ENCODE peak calls at places on chromosomes 13 and 19, in eight cellular contexts. L, P, D, W, A, J, Y and E are unnamed samples. For H3K4me1, the result is how much of the 10 kb centered on the place peaks cover.

GRCh38 chr13:57632276-57633140 is 964 bp downstream of the PCDH17 start:
- DNase-seq in W (peak), J (no peak), A (peak), L (no peak), P (no peak), D (peak), Y (no peak), E (no peak)

GRCh38 chr19:27777726-27778125 is 1435.2 kb downstream of the UQCRFS1 start:
- DNase-seq in L (no peak), A (no peak), W (no peak), P (no peak), D (no peak), Y (no peak), J (no peak), E (no peak)

GRCh38 chr19:46574533-46574932 is 26.6 kb upstream of the CALM3 start:
- DNase-seq in W (no peak), A (no peak), D (no peak), J (no peak), P (no peak), L (no peak), Y (no peak), E (no peak)

GRCh38 chr19:14563590-14563926 is 8.3 kb downstream of the NDUFB7 start:
- DNase-seq in W (no peak), J (no peak), Y (no peak), P (no peak), D (no peak), A (peak), L (no peak), E (no peak)

GRCh38 chr13:58056411-58056810 is 424.9 kb downstream of the PCDH17 start:
- DNase-seq in A (no peak), J (no peak), W (no peak), D (no peak), L (no peak), P (no peak), Y (no peak), E (no peak)

GRCh38 chr13:30071890-30072817 is 221.7 kb upstream of the UBL3 start:
- DNase-seq in D (peak), W (no peak), A (no peak), J (no peak), P (no peak), L (no peak), Y (no peak), E (no peak)

GRCh38 chr13:32136061-32136460 is 104.5 kb downstream of the FRY start:
- DNase-seq in J (no peak), L (no peak), A (no peak), Y (no peak), W (no peak), D (no peak), P (no peak), E (no peak)

GRCh38 chr13:95644611-95645052 is at the start of gene DZIP1:
- DNase-seq in Y (no peak), W (peak), A (peak), P (no peak), D (peak), J (peak), L (peak), E (no peak)

GRCh38 chr13:100751826-100752225 is 77.2 kb upstream of the TMTC4 start:
- DNase-seq in A (peak), W (no peak), Y (no peak), D (no peak), P (no peak), J (no peak), L (no peak), E (no peak)

GRCh38 chr13:22161871-22162270 is 491.0 kb downstream of the FGF9 start:
- DNase-seq in P (no peak), Y (no peak), A (no peak), W (no peak), L (no peak), D (no peak), J (no peak), E (no peak)

GRCh38 chr19:35353635-35354034 is 4.6 kb upstream of the FFAR3 start:
- DNase-seq in J (no peak), D (no peak), L (peak), Y (no peak), W (peak), P (no peak), A (no peak), E (peak)

GRCh38 chr19:44807652-44808462 is 1.0 kb upstream of the BCAM start:
- DNase-seq in A (no peak), W (no peak), L (peak), Y (peak), D (peak), J (peak), P (no peak), E (no peak)

GRCh38 chr19:56692496-56692895 is 20.9 kb upstream of the ZNF835 start:
- DNase-seq in Y (no peak), J (peak), W (no peak), A (no peak), L (peak), D (peak), P (no peak), E (no peak)

GRCh38 chr13:97549201-97549600 is 115.2 kb downstream of the RAP2A start:
- DNase-seq in J (no peak), W (no peak), D (no peak), A (no peak), P (no peak), L (no peak), Y (no peak), E (no peak)

GRCh38 chr19:46999377-46999776 is 20.3 kb upstream of the NPAS1 start:
- DNase-seq in A (no peak), L (no peak), P (no peak), Y (no peak), D (no peak), W (no peak), J (no peak), E (no peak)

GRCh38 chr19:29245221-29245620 is 32.3 kb upstream of the UQCRFS1 start:
- DNase-seq in A (no peak), Y (no peak), L (no peak), J (no peak), W (no peak), D (no peak), P (no peak), E (no peak)

GRCh38 chr13:25988655-25989054 is 63.2 kb downstream of the SHISA2 start:
- DNase-seq in J (no peak), A (no peak), D (no peak), Y (no peak), L (no peak), W (no peak), P (no peak), E (no peak)

GRCh38 chr13:99086869-99087129 is 108.9 kb upstream of the DOCK9 start:
- DNase-seq in W (peak), L (no peak), Y (no peak), J (peak), A (no peak), P (no peak), D (no peak), E (no peak)

GRCh38 chr13:44732503-44733098 is 156.5 kb upstream of the TSC22D1 start:
- DNase-seq in W (no peak), D (no peak), P (no peak), J (no peak), Y (no peak), A (no peak), L (no peak), E (no peak)

GRCh38 chr13:32639502-32640105 is 53.4 kb downstream of the PDS5B start:
- DNase-seq in L (peak), J (peak), W (peak), Y (peak), D (peak), P (no peak), A (no peak), E (no peak)

GRCh38 chr19:56333506-56333905 is 18.9 kb upstream of the ZSCAN5A start:
- DNase-seq in W (no peak), A (no peak), D (peak), Y (peak), L (no peak), P (no peak), J (peak), E (no peak)

GRCh38 chr13:33816912-33817311 is 1.0 kb upstream of the RFC3 start:
- DNase-seq in P (no peak), Y (no peak), L (no peak), W (no peak), D (no peak), J (no peak), A (no peak), E (no peak)

GRCh38 chr13:79771493-79771892 is 290.5 kb downstream of the NDFIP2 start:
- DNase-seq in Y (no peak), P (no peak), D (no peak), L (no peak), A (no peak), W (no peak), J (no peak), E (no peak)

GRCh38 chr19:6263306-6264076 is 16.3 kb downstream of the MLLT1 start:
- DNase-seq in P (no peak), L (no peak), A (no peak), D (no peak), Y (no peak), W (no peak), J (no peak), E (no peak)
- H3K4me1 ChIP-seq in P (half or more), L (under half), A (under half), D (under half), Y (under half), W (under half), J (under half), E (under half)

DNA sequence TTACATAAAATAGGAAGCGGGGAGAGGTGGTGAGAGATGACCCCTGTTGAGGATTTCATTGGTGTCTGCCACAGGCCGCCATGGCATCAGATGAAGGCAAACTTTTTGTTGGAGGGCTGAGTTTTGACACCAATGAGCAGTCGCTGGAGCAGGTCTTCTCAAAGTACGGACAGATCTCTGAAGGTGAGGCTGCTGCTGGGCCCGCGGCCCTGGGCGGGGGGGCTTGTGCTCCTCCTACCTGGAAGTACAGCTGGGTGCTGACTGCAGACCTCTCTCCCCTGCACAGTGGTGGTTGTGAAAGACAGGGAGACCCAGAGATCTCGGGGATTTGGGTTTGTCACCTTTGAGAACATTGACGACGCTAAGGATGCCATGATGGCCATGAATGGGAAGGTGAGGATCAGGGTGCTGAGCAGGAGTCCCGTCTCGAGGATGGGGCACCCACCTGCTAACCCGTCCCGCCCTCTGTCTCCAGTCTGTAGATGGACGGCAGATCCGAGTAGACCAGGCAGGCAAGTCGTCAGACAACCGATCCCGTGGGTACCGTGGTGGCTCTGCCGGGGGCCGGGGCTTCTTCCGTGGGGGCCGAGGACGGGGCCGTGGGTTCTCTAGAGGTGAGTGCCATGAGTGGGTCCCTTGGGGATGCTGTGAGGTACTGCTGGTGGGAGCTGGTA is 1.9 kb downstream of the CIRBP start:
- DNase-seq in P (no peak), W (no peak), Y (no peak), J (no peak), D (peak), A (peak), L (peak), E (no peak)
- TF ChIP-seq POLR2A in P (no peak), W (no peak), Y (no peak), J (no peak), D (no peak), A (no peak), L (no peak), E (no peak)

GRCh38 chr19:3415695-3416094 is 49.3 kb downstream of the NFIC start:
- DNase-seq in W (no peak), D (no peak), A (no peak), L (no peak), J (no peak), P (no peak), Y (no peak), E (no peak)

GRCh38 chr19:3423183-3423829 is 56.9 kb downstream of the NFIC start:
- DNase-seq in Y (no peak), A (peak), J (peak), P (no peak), L (peak), D (no peak), W (no peak), E (no peak)

GRCh38 chr19:3420909-3421619 is 54.7 kb downstream of the NFIC start:
- DNase-seq in L (no peak), P (no peak), A (peak), J (no peak), W (no peak), D (no peak), Y (no peak), E (no peak)

GRCh38 chr19:3420244-3420755 is 53.9 kb downstream of the NFIC start:
- DNase-seq in J (no peak), W (no peak), A (no peak), L (no peak), D (no peak), Y (no peak), P (no peak), E (no peak)
- TF ChIP-seq CTCF in J (no peak), W (no peak), A (no peak), L (no peak), D (no peak), Y (no peak), P (no peak), E (no peak)

GRCh38 chr19:8452446-8453123 is 7.8 kb downstream of the HNRNPM start:
- DNase-seq in Y (no peak), L (peak), P (no peak), A (no peak), J (no peak), W (peak), D (no peak), E (no peak)
- H3K4me1 ChIP-seq in Y (under half), L (under half), P (half or more), A (half or more), J (half or more), W (half or more), D (half or more), E (under half)

DNA sequence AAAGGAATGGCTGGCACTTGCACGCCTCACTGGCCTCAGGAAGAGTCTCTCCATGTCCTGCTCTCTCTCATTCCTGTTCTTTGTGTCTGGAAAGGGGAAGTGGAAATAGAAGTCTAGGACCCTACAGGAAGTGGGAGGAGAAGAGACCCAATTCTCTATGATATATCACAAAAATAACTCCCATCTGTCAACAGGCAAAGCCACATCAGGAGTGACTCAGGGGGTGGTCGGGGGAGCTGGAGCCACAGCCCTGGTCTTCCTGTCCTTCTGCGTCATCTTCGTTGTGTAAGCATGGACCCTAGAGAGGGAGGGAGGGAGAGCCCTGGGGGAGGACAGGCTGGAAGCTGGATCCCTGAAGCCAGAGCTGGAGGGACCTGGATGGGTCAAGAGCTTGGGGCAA is 3.0 kb downstream of the SIGLEC9 start:
- DNase-seq in D (peak), W (peak), Y (no peak), P (no peak), A (no peak), L (no peak), J (no peak), E (no peak)
- TF ChIP-seq POLR2A in D (no peak), W (peak), Y (no peak), P (no peak), A (no peak), L (no peak), J (peak), E (no peak)

GRCh38 chr13:46603165-46603603 is 50.2 kb downstream of the LRCH1 start:
- DNase-seq in Y (no peak), J (no peak), W (no peak), P (no peak), A (no peak), D (no peak), L (no peak), E (no peak)
- TF ChIP-seq CTCF in Y (peak), J (peak), W (no peak), P (no peak), A (no peak), D (no peak), L (no peak), E (no peak)

DNA sequence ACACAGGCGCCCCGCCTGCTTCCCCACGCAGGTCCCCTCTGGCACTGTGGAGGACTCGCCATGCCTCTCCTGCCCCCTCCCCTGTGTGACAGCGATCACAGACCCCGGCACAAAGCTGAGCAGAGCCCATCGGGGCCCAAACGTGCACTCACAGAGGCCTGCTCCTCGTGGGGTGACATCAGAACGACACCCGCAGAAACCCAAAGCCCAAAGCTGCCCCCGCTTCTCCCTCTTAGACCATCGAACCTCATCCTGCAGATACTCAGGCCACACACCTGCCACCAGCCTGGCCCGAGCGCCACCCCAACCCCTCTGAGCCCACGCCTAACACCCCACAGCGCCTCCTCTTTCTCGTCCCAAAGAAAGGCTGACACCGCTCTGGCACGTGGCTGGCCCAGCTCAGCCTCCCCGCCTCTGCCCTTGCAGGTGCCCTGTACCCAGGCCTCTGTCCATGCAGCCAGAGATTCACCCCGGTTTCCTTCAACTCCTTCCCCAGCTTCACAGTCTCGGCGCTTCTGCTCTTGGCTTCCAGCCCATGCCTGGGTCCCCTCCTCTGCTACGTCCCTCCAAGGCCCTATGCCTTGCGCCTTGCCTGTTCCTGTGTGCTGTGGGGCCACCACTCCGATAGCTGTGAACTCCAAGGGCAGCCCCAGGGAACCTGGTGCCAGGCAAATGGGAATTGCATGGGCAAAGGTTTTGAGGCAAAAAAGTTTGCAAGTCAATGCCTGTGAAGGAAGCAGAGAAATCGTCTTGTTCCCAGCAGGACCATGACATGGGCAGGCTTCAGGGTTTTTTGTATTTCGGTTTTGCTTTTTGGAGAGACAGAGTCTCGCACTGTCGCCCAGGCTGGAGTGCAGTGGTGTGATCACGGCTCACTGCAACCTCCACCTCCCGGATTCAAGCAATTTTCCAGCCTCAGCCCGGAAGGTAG is 833 bp upstream of the CBARP start:
- DNase-seq in L (no peak), W (no peak), J (peak), P (no peak), A (peak), Y (no peak), D (no peak), E (no peak)
- H3K4me1 ChIP-seq in L (under half), W (half or more), J (under half), P (half or more), A (half or more), Y (half or more), D (half or more), E (under half)

DNA sequence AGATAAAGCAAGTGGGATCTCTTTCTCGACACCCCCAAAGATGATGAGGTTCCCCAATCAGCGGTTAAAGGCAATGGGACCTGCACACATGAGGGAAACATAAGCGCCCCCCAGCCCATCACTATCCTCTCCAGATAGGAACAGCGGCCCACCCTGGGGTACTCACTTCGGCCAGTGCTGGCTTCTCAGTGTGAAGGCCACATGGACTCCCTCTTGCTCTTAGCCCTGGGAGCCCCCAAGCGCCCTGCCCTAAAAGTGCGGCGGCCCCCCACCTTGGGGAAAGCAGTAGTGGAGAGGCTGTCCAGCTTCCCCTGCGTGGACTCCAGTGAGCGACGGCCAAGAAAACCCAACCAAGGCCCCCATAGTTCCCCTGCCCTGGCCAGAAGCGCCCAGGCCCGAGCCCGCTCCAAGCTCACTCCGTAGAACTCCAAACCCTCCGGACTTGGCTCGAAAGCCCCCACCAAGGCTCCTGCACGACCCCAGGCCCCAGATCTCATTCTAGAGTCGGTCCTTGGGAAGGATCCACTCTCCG is 1.0 kb downstream of the CACNA1A start:
- DNase-seq in P (no peak), W (no peak), D (no peak), J (no peak), L (no peak), A (peak), Y (no peak), E (no peak)
- TF ChIP-seq POLR2A in P (no peak), W (no peak), D (no peak), J (no peak), L (no peak), A (no peak), Y (no peak), E (no peak)

DNA sequence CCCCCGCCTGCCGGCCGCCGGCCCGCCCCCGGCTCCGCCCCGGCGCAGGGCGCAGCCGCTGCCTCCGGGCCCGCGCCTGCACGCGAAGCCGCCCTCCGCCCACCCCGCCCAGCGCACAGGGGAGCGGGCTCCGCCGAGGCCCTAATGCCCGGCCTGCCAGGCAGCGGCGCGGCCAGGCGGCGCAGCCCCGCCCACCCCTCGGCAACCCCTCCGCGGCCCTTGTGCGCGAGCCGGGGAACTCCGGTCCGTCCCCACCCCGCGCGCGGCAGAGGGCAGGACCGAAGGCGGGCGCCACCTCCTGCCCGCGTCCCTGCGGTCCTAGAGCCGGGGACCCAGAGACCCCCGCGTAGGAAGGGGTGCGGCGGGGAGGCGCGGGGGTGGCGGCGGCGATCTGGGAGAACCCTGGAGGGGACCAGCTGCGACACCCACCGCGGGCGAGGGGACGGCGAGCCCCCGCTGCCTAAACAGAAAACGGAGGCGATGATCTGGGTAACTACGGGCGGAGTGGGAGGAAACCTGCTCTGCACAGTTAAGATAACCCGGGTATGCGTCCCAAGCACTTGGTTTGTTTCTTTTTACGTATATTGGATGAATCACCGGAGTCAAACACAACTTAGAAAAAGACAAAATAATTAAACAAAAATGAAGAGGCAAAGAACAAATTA is 351 bp upstream of the USP12 start:
- DNase-seq in A (peak), W (peak), P (no peak), L (peak), Y (peak), D (peak), J (peak), E (peak)
- TF ChIP-seq CTCF in A (no peak), W (no peak), P (peak), L (no peak), Y (no peak), D (peak), J (peak), E (peak)

GRCh38 chr19:1084024-1084868 is 10.9 kb downstream of the POLR2E start:
- DNase-seq in Y (no peak), D (no peak), P (no peak), L (no peak), W (no peak), J (no peak), A (peak), E (no peak)
- H3K4me1 ChIP-seq in Y (under half), D (under half), P (under half), L (under half), W (under half), J (under half), A (under half), E (under half)